ENCODE peak calls at places on chromosomes 5 and 9, in five cellular contexts. One of them, this sample, is unnamed.

GRCh38 chr5:75335952-75336624 is 932 bp upstream of the HMGCR start:
- DNase-seq in stimulated activated CD4-positive, alpha-beta T cell treated with anti-CD3 and anti-CD28 coated beads, Interleukin-12 subunit alpha, Interleukin-12 subunit beta, amount 100 ng/mL, for 4 hours: no peak
- DNase-seq in GM18507: no peak
- DNase-seq in kidney: no peak
- DNase-seq in EL: peak; percentile 78
- DNase-seq in this sample: no peak

GRCh38 chr5:42022383-42022782 is 97.3 kb downstream of the FBXO4 start:
- DNase-seq in GM18507: no peak
- DNase-seq in kidney: no peak
- DNase-seq in stimulated activated CD4-positive, alpha-beta T cell treated with anti-CD3 and anti-CD28 coated beads, Interleukin-12 subunit alpha, Interleukin-12 subunit beta, amount 100 ng/mL, for 4 hours: no peak
- DNase-seq in EL: no peak
- DNase-seq in this sample: no peak

GRCh38 chr9:137115394-137116026 is 977 bp upstream of the DPP7 start:
- DNase-seq in GM18507: no peak
- DNase-seq in EL: no peak
- DNase-seq in stimulated activated CD4-positive, alpha-beta T cell treated with anti-CD3 and anti-CD28 coated beads, Interleukin-12 subunit alpha, Interleukin-12 subunit beta, amount 100 ng/mL, for 4 hours: no peak
- DNase-seq in kidney: no peak
- DNase-seq in this sample: no peak

GRCh38 chr5:55601209-55601618 is 66.5 kb upstream of the PLPP1 start:
- DNase-seq in kidney: peak; percentile 90
- DNase-seq in EL: peak; percentile 92
- DNase-seq in stimulated activated CD4-positive, alpha-beta T cell treated with anti-CD3 and anti-CD28 coated beads, Interleukin-12 subunit alpha, Interleukin-12 subunit beta, amount 100 ng/mL, for 4 hours: no peak
- DNase-seq in GM18507: no peak
- DNase-seq in this sample: no peak

GRCh38 chr9:109182550-109182939 is 15.5 kb upstream of the FRRS1L start:
- DNase-seq in stimulated activated CD4-positive, alpha-beta T cell treated with anti-CD3 and anti-CD28 coated beads, Interleukin-12 subunit alpha, Interleukin-12 subunit beta, amount 100 ng/mL, for 4 hours: no peak
- DNase-seq in GM18507: no peak
- DNase-seq in EL: no peak
- DNase-seq in kidney: no peak
- DNase-seq in this sample: no peak

GRCh38 chr9:114050226-114050568 is 27.9 kb downstream of the AMBP start:
- DNase-seq in kidney: no peak
- DNase-seq in stimulated activated CD4-positive, alpha-beta T cell treated with anti-CD3 and anti-CD28 coated beads, Interleukin-12 subunit alpha, Interleukin-12 subunit beta, amount 100 ng/mL, for 4 hours: no peak
- DNase-seq in GM18507: no peak
- DNase-seq in EL: no peak
- DNase-seq in this sample: no peak

GRCh38 chr5:163193886-163194285 is 243.5 kb upstream of the CCNG1 start:
- DNase-seq in stimulated activated CD4-positive, alpha-beta T cell treated with anti-CD3 and anti-CD28 coated beads, Interleukin-12 subunit alpha, Interleukin-12 subunit beta, amount 100 ng/mL, for 4 hours: no peak
- DNase-seq in kidney: no peak
- DNase-seq in GM18507: no peak
- DNase-seq in EL: no peak
- DNase-seq in this sample: no peak

GRCh38 chr5:83972236-83972635 is 251.6 kb upstream of the HAPLN1 start:
- DNase-seq in kidney: no peak
- DNase-seq in EL: peak; percentile 12
- DNase-seq in stimulated activated CD4-positive, alpha-beta T cell treated with anti-CD3 and anti-CD28 coated beads, Interleukin-12 subunit alpha, Interleukin-12 subunit beta, amount 100 ng/mL, for 4 hours: no peak
- DNase-seq in GM18507: no peak
- DNase-seq in this sample: no peak

GRCh38 chr5:153714732-153715287 is 224.3 kb downstream of the GRIA1 start:
- DNase-seq in GM18507: no peak
- DNase-seq in stimulated activated CD4-positive, alpha-beta T cell treated with anti-CD3 and anti-CD28 coated beads, Interleukin-12 subunit alpha, Interleukin-12 subunit beta, amount 100 ng/mL, for 4 hours: no peak
- DNase-seq in kidney: no peak
- DNase-seq in EL: peak; percentile 31
- DNase-seq in this sample: no peak

GRCh38 chr5:160555836-160556660 is 134.4 kb downstream of the PTTG1 start:
- DNase-seq in kidney: no peak
- DNase-seq in EL: no peak
- DNase-seq in GM18507: no peak
- DNase-seq in stimulated activated CD4-positive, alpha-beta T cell treated with anti-CD3 and anti-CD28 coated beads, Interleukin-12 subunit alpha, Interleukin-12 subunit beta, amount 100 ng/mL, for 4 hours: no peak
- DNase-seq in this sample: no peak

GRCh38 chr5:57476743-57477142 is 5.9 kb downstream of the ACTBL2 start:
- DNase-seq in kidney: no peak
- DNase-seq in GM18507: no peak
- DNase-seq in stimulated activated CD4-positive, alpha-beta T cell treated with anti-CD3 and anti-CD28 coated beads, Interleukin-12 subunit alpha, Interleukin-12 subunit beta, amount 100 ng/mL, for 4 hours: no peak
- DNase-seq in EL: no peak
- DNase-seq in this sample: no peak

GRCh38 chr5:142248853-142249462 is 75.9 kb downstream of the SPRY4 start:
- DNase-seq in stimulated activated CD4-positive, alpha-beta T cell treated with anti-CD3 and anti-CD28 coated beads, Interleukin-12 subunit alpha, Interleukin-12 subunit beta, amount 100 ng/mL, for 4 hours: no peak
- DNase-seq in EL: peak; percentile 29
- DNase-seq in kidney: peak; percentile 77
- DNase-seq in GM18507: no peak
- DNase-seq in this sample: no peak

GRCh38 chr5:30337084-30337573 is 856.4 kb upstream of the CDH6 start:
- DNase-seq in stimulated activated CD4-positive, alpha-beta T cell treated with anti-CD3 and anti-CD28 coated beads, Interleukin-12 subunit alpha, Interleukin-12 subunit beta, amount 100 ng/mL, for 4 hours: no peak
- DNase-seq in GM18507: no peak
- DNase-seq in EL: no peak
- DNase-seq in kidney: no peak
- DNase-seq in this sample: no peak

GRCh38 chr5:83559141-83559785 is 87.7 kb downstream of the VCAN start:
- DNase-seq in stimulated activated CD4-positive, alpha-beta T cell treated with anti-CD3 and anti-CD28 coated beads, Interleukin-12 subunit alpha, Interleukin-12 subunit beta, amount 100 ng/mL, for 4 hours: no peak
- DNase-seq in GM18507: no peak
- DNase-seq in kidney: no peak
- DNase-seq in EL: no peak
- DNase-seq in this sample: no peak

GRCh38 chr9:98807070-98807810 is at the start of gene GALNT12:
- DNase-seq in kidney: peak; percentile 76
- DNase-seq in GM18507: no peak
- DNase-seq in stimulated activated CD4-positive, alpha-beta T cell treated with anti-CD3 and anti-CD28 coated beads, Interleukin-12 subunit alpha, Interleukin-12 subunit beta, amount 100 ng/mL, for 4 hours: peak; percentile 63
- DNase-seq in EL: peak; percentile 48
- DNase-seq in this sample: peak; percentile 54

GRCh38 chr5:8693341-8693844 is 824.4 kb downstream of the MTRR start:
- DNase-seq in stimulated activated CD4-positive, alpha-beta T cell treated with anti-CD3 and anti-CD28 coated beads, Interleukin-12 subunit alpha, Interleukin-12 subunit beta, amount 100 ng/mL, for 4 hours: no peak
- DNase-seq in GM18507: no peak
- DNase-seq in kidney: no peak
- DNase-seq in EL: no peak
- DNase-seq in this sample: no peak

GRCh38 chr5:149062371-149063016 is 368 bp downstream of the SH3TC2 start:
- DNase-seq in stimulated activated CD4-positive, alpha-beta T cell treated with anti-CD3 and anti-CD28 coated beads, Interleukin-12 subunit alpha, Interleukin-12 subunit beta, amount 100 ng/mL, for 4 hours: no peak
- DNase-seq in kidney: peak; percentile 66
- DNase-seq in GM18507: no peak
- DNase-seq in EL: peak; percentile 96
- DNase-seq in this sample: no peak

GRCh38 chr9:77977210-77977611 is 54.4 kb downstream of the GNAQ start:
- DNase-seq in stimulated activated CD4-positive, alpha-beta T cell treated with anti-CD3 and anti-CD28 coated beads, Interleukin-12 subunit alpha, Interleukin-12 subunit beta, amount 100 ng/mL, for 4 hours: peak; percentile 20
- DNase-seq in EL: peak; percentile 87
- DNase-seq in kidney: no peak
- DNase-seq in GM18507: no peak
- DNase-seq in this sample: peak; percentile 32

GRCh38 chr5:8842906-8843590 is 702.8 kb downstream of the SEMA5A start:
- DNase-seq in EL: peak; percentile 69
- DNase-seq in stimulated activated CD4-positive, alpha-beta T cell treated with anti-CD3 and anti-CD28 coated beads, Interleukin-12 subunit alpha, Interleukin-12 subunit beta, amount 100 ng/mL, for 4 hours: no peak
- DNase-seq in kidney: no peak
- DNase-seq in GM18507: no peak
- DNase-seq in this sample: no peak

GRCh38 chr5:17087035-17087434 is 130.4 kb upstream of the BASP1 start:
- DNase-seq in GM18507: no peak
- DNase-seq in EL: peak; percentile 87
- DNase-seq in kidney: no peak
- DNase-seq in stimulated activated CD4-positive, alpha-beta T cell treated with anti-CD3 and anti-CD28 coated beads, Interleukin-12 subunit alpha, Interleukin-12 subunit beta, amount 100 ng/mL, for 4 hours: no peak
- DNase-seq in this sample: no peak

GRCh38 chr5:1897816-1898450 is 15.2 kb upstream of the IRX4 start:
- DNase-seq in stimulated activated CD4-positive, alpha-beta T cell treated with anti-CD3 and anti-CD28 coated beads, Interleukin-12 subunit alpha, Interleukin-12 subunit beta, amount 100 ng/mL, for 4 hours: no peak
- DNase-seq in kidney: peak; percentile 56
- DNase-seq in GM18507: no peak
- DNase-seq in EL: no peak
- DNase-seq in this sample: no peak

GRCh38 chr9:129649726-129650679 is 8.1 kb upstream of the ASB6 start:
- DNase-seq in stimulated activated CD4-positive, alpha-beta T cell treated with anti-CD3 and anti-CD28 coated beads, Interleukin-12 subunit alpha, Interleukin-12 subunit beta, amount 100 ng/mL, for 4 hours: no peak
- DNase-seq in GM18507: no peak
- DNase-seq in kidney: no peak
- DNase-seq in EL: no peak
- DNase-seq in this sample: no peak

GRCh38 chr5:114296191-114296590 is 65.7 kb upstream of the KCNN2 start:
- DNase-seq in stimulated activated CD4-positive, alpha-beta T cell treated with anti-CD3 and anti-CD28 coated beads, Interleukin-12 subunit alpha, Interleukin-12 subunit beta, amount 100 ng/mL, for 4 hours: no peak
- DNase-seq in kidney: no peak
- DNase-seq in GM18507: no peak
- DNase-seq in EL: peak; percentile 66
- DNase-seq in this sample: no peak

GRCh38 chr9:71036501-71036900 is 84.9 kb downstream of the TRPM3 start:
- DNase-seq in EL: peak; percentile 2
- DNase-seq in GM18507: no peak
- DNase-seq in stimulated activated CD4-positive, alpha-beta T cell treated with anti-CD3 and anti-CD28 coated beads, Interleukin-12 subunit alpha, Interleukin-12 subunit beta, amount 100 ng/mL, for 4 hours: no peak
- DNase-seq in kidney: no peak
- DNase-seq in this sample: no peak

GRCh38 chr9:99169982-99170761 is 51.6 kb downstream of the ALG2 start:
- DNase-seq in stimulated activated CD4-positive, alpha-beta T cell treated with anti-CD3 and anti-CD28 coated beads, Interleukin-12 subunit alpha, Interleukin-12 subunit beta, amount 100 ng/mL, for 4 hours: no peak
- DNase-seq in EL: peak; percentile 8
- DNase-seq in GM18507: no peak
- DNase-seq in kidney: no peak
- DNase-seq in this sample: no peak

GRCh38 chr9:99327667-99328066 is 105.6 kb downstream of the SEC61B start:
- DNase-seq in GM18507: no peak
- DNase-seq in stimulated activated CD4-positive, alpha-beta T cell treated with anti-CD3 and anti-CD28 coated beads, Interleukin-12 subunit alpha, Interleukin-12 subunit beta, amount 100 ng/mL, for 4 hours: no peak
- DNase-seq in kidney: no peak
- DNase-seq in EL: no peak
- DNase-seq in this sample: no peak

GRCh38 chr5:98416541-98416940 is 356.9 kb upstream of the RGMB start:
- DNase-seq in EL: peak; percentile 53
- DNase-seq in stimulated activated CD4-positive, alpha-beta T cell treated with anti-CD3 and anti-CD28 coated beads, Interleukin-12 subunit alpha, Interleukin-12 subunit beta, amount 100 ng/mL, for 4 hours: no peak
- DNase-seq in GM18507: no peak
- DNase-seq in kidney: no peak
- DNase-seq in this sample: no peak

GRCh38 chr5:38130346-38130745 is 128.0 kb upstream of the EGFLAM start:
- DNase-seq in kidney: no peak
- DNase-seq in EL: no peak
- DNase-seq in GM18507: no peak
- DNase-seq in stimulated activated CD4-positive, alpha-beta T cell treated with anti-CD3 and anti-CD28 coated beads, Interleukin-12 subunit alpha, Interleukin-12 subunit beta, amount 100 ng/mL, for 4 hours: no peak
- DNase-seq in this sample: no peak

GRCh38 chr9:134258828-134259546 is 67.3 kb upstream of the RXRA start:
- DNase-seq in kidney: no peak
- DNase-seq in GM18507: no peak
- DNase-seq in EL: no peak
- DNase-seq in stimulated activated CD4-positive, alpha-beta T cell treated with anti-CD3 and anti-CD28 coated beads, Interleukin-12 subunit alpha, Interleukin-12 subunit beta, amount 100 ng/mL, for 4 hours: no peak
- DNase-seq in this sample: no peak

GRCh38 chr5:84825616-84826015 is 440.9 kb upstream of the EDIL3 start:
- DNase-seq in stimulated activated CD4-positive, alpha-beta T cell treated with anti-CD3 and anti-CD28 coated beads, Interleukin-12 subunit alpha, Interleukin-12 subunit beta, amount 100 ng/mL, for 4 hours: no peak
- DNase-seq in EL: peak; percentile 1
- DNase-seq in GM18507: no peak
- DNase-seq in kidney: no peak
- DNase-seq in this sample: no peak